ENCODE peak calls at places on chromosomes 12 and 14, in seven cellular contexts. R is tibial nerve, Y is cardiac muscle cell, V is IMR-90, S is heart left ventricle, N is uterus, F is mucosa of descending colon. K is an unnamed sample. For H3K36me3, the result is how much of the 10 kb centered on the place peaks cover.

GRCh38 chr12:66072566-66072965 is 58.0 kb downstream of the LLPH start:
- DNase-seq in R (no peak), Y (no peak), V (no peak), S (no peak), N (no peak), F (no peak), K (no peak)

GRCh38 chr12:127987199-127987901 is 279.6 kb upstream of the TMEM132C start:
- DNase-seq in R (no peak), Y (peak), V (no peak), S (no peak), N (no peak), F (peak), K (no peak)

GRCh38 chr12:92029136-92029535 is 116.5 kb downstream of the BTG1 start:
- DNase-seq in R (no peak), Y (no peak), V (no peak), S (no peak), N (no peak), F (no peak), K (no peak)

GRCh38 chr14:68789798-68790655 is 2.8 kb downstream of the ZFP36L1 start:
- DNase-seq in R (no peak), Y (no peak), V (no peak), S (no peak), N (no peak), F (no peak), K (peak)

GRCh38 chr12:68745376-68745903 is 536 bp upstream of the SLC35E3 start:
- DNase-seq in R (no peak), Y (no peak), V (no peak), S (no peak), N (no peak), F (no peak), K (no peak)

GRCh38 chr12:53750812-53751335 is 905 bp downstream of the CISTR start:
- DNase-seq in R (no peak), Y (peak), V (peak), S (no peak), N (peak), F (peak), K (no peak)

GRCh38 chr14:65412881-65413738 is 580 bp downstream of the FUT8 start:
- DNase-seq in R (no peak), Y (peak), V (peak), S (peak), N (peak), F (peak), K (peak)

GRCh38 chr12:117360551-117361311 is 695 bp downstream of the NOS1 start:
- DNase-seq in R (no peak), Y (peak), V (no peak), S (no peak), N (no peak), F (no peak), K (no peak)

GRCh38 chr14:96139169-96139568 is 65.5 kb upstream of the BDKRB2 start:
- DNase-seq in R (no peak), Y (no peak), V (no peak), S (no peak), N (no peak), F (no peak), K (no peak)

GRCh38 chr12:123271182-123271491 is 519 bp downstream of the CDK2AP1 start:
- DNase-seq in R (no peak), Y (peak), V (peak), S (peak), N (peak), F (peak), K (no peak)

GRCh38 chr14:28952707-28953106 is 186.1 kb downstream of the FOXG1 start:
- DNase-seq in R (no peak), Y (no peak), V (no peak), S (no peak), N (no peak), F (no peak), K (no peak)

GRCh38 chr12:76810690-76811434 is 46.9 kb downstream of the ZDHHC17 start:
- DNase-seq in R (no peak), Y (peak), V (no peak), S (no peak), N (no peak), F (no peak), K (no peak)

GRCh38 chr12:19158909-19159308 is 29.4 kb downstream of the PLEKHA5 start:
- DNase-seq in R (no peak), Y (no peak), V (peak), S (no peak), N (no peak), F (no peak), K (no peak)

GRCh38 chr12:14948672-14949071 is 10.3 kb upstream of the ERP27 start:
- DNase-seq in R (no peak), Y (peak), V (peak), S (no peak), N (peak), F (peak), K (no peak)

GRCh38 chr14:71485833-71486232 is 446.4 kb upstream of the RGS6 start:
- DNase-seq in R (no peak), Y (no peak), V (no peak), S (no peak), N (no peak), F (no peak), K (no peak)

DNA sequence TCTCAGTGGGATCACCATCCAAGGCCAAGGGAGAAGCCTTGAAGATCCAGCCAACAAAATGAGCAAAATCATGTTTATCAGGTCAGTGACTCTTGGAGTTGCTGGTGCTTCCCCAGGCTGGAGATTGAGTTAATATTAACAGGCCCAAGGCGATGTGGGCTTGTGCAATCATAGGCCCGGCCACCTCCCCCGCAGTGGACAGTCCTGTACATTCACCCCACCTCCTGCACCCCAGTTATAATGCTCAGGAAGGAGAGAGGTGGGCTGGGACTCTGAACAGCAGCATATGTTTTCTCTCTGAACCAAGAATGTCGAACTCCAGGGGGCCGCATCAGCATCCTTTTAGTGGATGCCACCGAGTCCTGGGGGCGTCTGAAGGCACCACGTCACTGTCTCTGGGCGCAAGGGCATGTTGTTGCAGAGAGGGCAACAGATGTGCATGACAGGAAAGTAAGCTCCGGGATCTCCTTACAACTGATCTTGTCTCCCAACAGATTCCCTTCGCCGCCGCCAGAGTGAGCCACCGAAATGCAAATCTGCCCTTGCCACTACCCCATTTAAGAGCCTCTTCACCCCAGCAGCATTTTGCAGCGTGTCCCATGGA is 32.2 kb upstream of the SERPINA6 start:
- DNase-seq in R (peak), Y (peak), V (peak), S (no peak), N (no peak), F (peak), K (no peak)
- TF ChIP-seq CTCF in R (peak), Y (peak), V (peak), S (peak), N (peak), F (no peak), K (peak)

GRCh38 chr12:57473392-57473791 is 6.3 kb downstream of the ARHGAP9 start:
- DNase-seq in R (no peak), Y (no peak), V (no peak), S (no peak), N (no peak), F (no peak), K (no peak)
- H3K36me3 ChIP-seq in R (under half), Y (under half), V (under half), S (under half), N (under half), F (under half), K (under half)

DNA sequence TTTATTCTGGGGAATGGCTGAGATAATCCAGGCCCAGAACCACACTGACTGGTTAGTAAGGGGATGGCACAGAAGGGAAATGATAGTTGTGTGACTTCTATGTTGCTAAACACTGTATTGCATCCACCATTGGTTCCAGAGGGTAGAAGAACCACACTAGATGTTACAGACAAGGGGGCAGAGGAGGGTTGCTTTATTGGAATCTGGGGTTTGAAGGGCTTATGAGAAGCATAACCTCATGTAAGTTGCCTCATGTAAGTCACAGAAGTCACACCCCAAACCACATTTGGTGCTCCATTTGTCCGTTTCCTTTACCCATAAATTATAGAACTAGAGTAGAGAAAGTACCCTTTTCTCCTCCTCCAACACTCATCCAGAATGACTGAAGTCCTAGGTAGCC is 5.5 kb upstream of the PSMA6 start:
- DNase-seq in R (no peak), Y (no peak), V (no peak), S (no peak), N (no peak), F (no peak), K (no peak)
- H3K4me3 ChIP-seq in R (no peak), Y (no peak), V (no peak), S (no peak), N (no peak), F (no peak), K (no peak)

DNA sequence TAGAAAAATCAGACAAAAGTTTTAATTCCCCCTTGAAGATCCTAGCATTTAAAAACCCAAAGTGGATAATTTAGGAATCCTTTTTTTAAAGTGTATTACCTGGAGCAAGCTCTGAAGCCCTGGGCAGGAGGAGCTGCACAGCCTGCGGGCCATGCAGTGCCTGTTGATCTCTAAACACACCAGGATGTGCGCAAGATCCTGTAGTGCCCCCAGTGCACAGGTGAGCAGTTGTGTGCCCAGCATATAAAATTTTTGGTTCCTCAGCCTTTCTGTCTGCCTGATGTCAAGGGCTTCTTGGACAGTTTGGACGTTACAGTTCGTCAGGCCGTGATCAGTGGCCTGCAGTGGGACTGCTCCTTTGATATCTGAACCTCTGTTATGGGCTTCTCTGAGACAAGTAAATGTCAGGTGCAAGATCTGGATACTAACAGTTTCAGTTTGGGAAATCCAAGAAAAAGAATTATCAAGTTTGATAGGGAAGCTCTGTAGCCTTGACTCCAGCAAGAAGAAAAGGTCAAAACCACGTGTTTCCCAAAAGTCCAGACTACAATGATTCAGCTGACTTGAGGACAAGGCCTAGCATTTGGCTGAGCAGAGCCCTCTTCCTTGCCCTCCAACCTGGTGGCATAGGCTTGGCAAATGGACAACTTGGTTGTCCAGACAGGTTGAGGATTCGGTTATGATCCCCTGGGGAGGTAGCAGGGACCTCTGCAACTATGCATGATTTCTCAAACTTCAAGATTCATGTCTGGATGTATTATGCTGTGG is 1.0 kb downstream of the ATXN7L3B start:
- DNase-seq in R (no peak), Y (peak), V (no peak), S (no peak), N (no peak), F (peak), K (no peak)
- TF ChIP-seq CTCF in R (no peak), Y (no peak), V (no peak), S (no peak), N (no peak), F (no peak), K (no peak)

DNA sequence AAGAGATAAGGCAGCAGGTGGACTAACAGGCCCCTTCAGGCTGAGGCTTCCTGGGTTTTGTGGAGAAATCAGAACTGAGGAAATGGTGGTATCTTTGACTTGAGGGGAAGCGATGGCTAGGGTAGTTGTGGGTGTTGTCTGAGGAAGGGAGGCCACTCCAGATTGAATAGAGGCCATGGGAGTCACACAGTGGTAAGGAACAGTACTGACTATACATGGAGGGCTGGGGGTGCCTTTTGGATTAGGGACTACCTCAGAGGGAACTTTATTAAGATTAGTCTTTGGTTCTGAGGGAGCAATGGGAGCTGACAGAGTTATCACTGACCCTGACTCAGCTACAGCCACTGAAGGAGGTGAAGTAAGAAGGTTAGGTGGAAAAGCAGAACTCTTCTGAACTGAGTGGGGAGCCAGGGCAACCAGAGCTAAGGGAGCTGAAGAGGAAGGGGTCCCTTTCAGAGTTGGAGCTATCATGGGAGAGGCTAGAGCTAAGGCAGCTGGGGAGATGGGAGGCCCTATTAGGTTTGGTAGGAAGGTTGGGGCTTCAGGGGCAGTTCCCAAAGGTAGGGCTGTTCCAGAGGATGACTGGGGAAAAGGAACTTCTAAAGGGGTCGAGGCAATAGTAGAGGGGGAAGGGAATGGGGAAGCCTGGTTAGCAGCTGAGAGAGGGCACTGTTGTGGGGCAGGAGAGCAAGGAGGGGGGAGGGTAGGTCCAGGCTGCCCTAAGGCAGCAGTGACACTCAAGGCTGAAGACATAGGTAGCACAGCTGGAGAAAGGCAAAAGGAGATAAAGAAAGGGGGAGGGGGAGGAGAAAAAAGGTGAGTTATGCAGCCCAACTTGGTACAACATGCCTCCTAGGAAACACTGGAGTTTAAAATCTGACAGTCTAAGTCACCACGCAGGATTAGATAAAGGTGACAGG is 4.1 kb downstream of the NACA start:
- DNase-seq in R (no peak), Y (no peak), V (no peak), S (no peak), N (no peak), F (no peak), K (no peak)
- H3K36me3 ChIP-seq in R (under half), Y (under half), V (under half), S (under half), N (under half), F (under half), K (half or more)

GRCh38 chr14:67187210-67187609 is 2.0 kb upstream of the GARIN2 start:
- DNase-seq in R (no peak), Y (no peak), V (peak), S (no peak), N (no peak), F (no peak), K (no peak)
- H3K4me3 ChIP-seq in R (no peak), Y (no peak), V (no peak), S (no peak), N (no peak), F (no peak), K (no peak)

GRCh38 chr12:108063192-108063591 is 65.9 kb upstream of the WSCD2 start:
- DNase-seq in R (no peak), Y (peak), V (no peak), S (no peak), N (no peak), F (no peak), K (no peak)
- TF ChIP-seq CTCF in R (no peak), Y (peak), V (peak), S (no peak), N (no peak), F (no peak), K (no peak)

GRCh38 chr12:131987552-131987951 is 37.8 kb downstream of the EP400 start:
- DNase-seq in R (no peak), Y (no peak), V (no peak), S (no peak), N (no peak), F (no peak), K (no peak)
- H3K36me3 ChIP-seq in R (under half), Y (under half), V (half or more), S (under half), N (under half), F (under half), K (half or more)

GRCh38 chr12:1218369-1218768 is 227.3 kb downstream of the ERC1 start:
- DNase-seq in R (no peak), Y (no peak), V (no peak), S (no peak), N (no peak), F (no peak), K (no peak)

GRCh38 chr12:1216560-1216959 is 225.5 kb downstream of the ERC1 start:
- DNase-seq in R (no peak), Y (no peak), V (no peak), S (no peak), N (no peak), F (no peak), K (no peak)

GRCh38 chr12:1222858-1223644 is 232.0 kb downstream of the ERC1 start:
- DNase-seq in R (no peak), Y (no peak), V (no peak), S (no peak), N (no peak), F (no peak), K (no peak)

GRCh38 chr12:1217191-1217949 is 226.3 kb downstream of the ERC1 start:
- DNase-seq in R (no peak), Y (no peak), V (peak), S (no peak), N (no peak), F (peak), K (no peak)

GRCh38 chr12:1220127-1221092 is 229.4 kb downstream of the ERC1 start:
- DNase-seq in R (no peak), Y (peak), V (no peak), S (no peak), N (no peak), F (peak), K (no peak)
- H3K4me3 ChIP-seq in R (no peak), Y (no peak), V (no peak), S (no peak), N (no peak), F (no peak), K (no peak)

GRCh38 chr12:6326316-6326959 is 15.4 kb downstream of the TNFRSF1A start:
- DNase-seq in R (no peak), Y (peak), V (peak), S (no peak), N (peak), F (no peak), K (no peak)
- TF ChIP-seq CTCF in R (peak), Y (peak), V (peak), S (peak), N (peak), F (no peak), K (peak)